ENCODE peak calls at places on chromosomes 5 and 9, in ten cellular contexts. One of them, this sample, is unnamed.
A peak's percentile ranks its signal among the peaks of the same experiment; 100 is the strongest.

GRCh38 chr5:16809816-16810502 is 126.1 kb downstream of the MYO10 start:
- DNase-seq in NCI-H1092: no peak
- DNase-seq in activated T-helper 2 cell treated with anti-CD3 and anti-CD28 coated beads, Interferon-gamma antibody, Interleukin-2, Interleukin-4, amounts not matched to agents 10 μg/mL and 5 μg/mL and 100 μg/mL, durations not matched to agents 14 hours and 24 hours and 36 hours: no peak
- DNase-seq in NCI-H1930: no peak
- DNase-seq in GM04503: peak; percentile 93
- DNase-seq in stimulated activated CD4-positive, alpha-beta T cell treated with anti-CD3 and anti-CD28 coated beads, Interleukin-2, amount 100 ng/mL, for 48 hours: no peak
- DNase-seq in fibroblast of pulmonary artery: peak; percentile 70
- DNase-seq in coronary artery: no peak
- DNase-seq in kidney glomerular epithelial cell: peak; percentile 45
- DNase-seq in activated T-helper 1 cell treated with anti-CD3 and anti-CD28 coated beads, Interleukin-12 subunit alpha, Interleukin-12 subunit beta, Interleukin-2, Interleukin-4 antibody, amounts not matched to agents 30 ng/mL and 10 ng/mL and 1 ng/mL, durations not matched to agents 14 hours and 24 hours and 36 hours: no peak
- DNase-seq in this sample: no peak

GRCh38 chr5:157718529-157718928 is 12.7 kb upstream of the THG1L start:
- DNase-seq in GM04503: peak; percentile 31
- DNase-seq in stimulated activated CD4-positive, alpha-beta T cell treated with anti-CD3 and anti-CD28 coated beads, Interleukin-2, amount 100 ng/mL, for 48 hours: no peak
- DNase-seq in NCI-H1092: no peak
- DNase-seq in coronary artery: no peak
- DNase-seq in activated T-helper 2 cell treated with anti-CD3 and anti-CD28 coated beads, Interferon-gamma antibody, Interleukin-2, Interleukin-4, amounts not matched to agents 10 μg/mL and 5 μg/mL and 100 μg/mL, durations not matched to agents 14 hours and 24 hours and 36 hours: no peak
- DNase-seq in kidney glomerular epithelial cell: peak; percentile 45
- DNase-seq in fibroblast of pulmonary artery: peak; percentile 85
- DNase-seq in NCI-H1930: no peak
- DNase-seq in activated T-helper 1 cell treated with anti-CD3 and anti-CD28 coated beads, Interleukin-12 subunit alpha, Interleukin-12 subunit beta, Interleukin-2, Interleukin-4 antibody, amounts not matched to agents 30 ng/mL and 10 ng/mL and 1 ng/mL, durations not matched to agents 14 hours and 24 hours and 36 hours: no peak
- DNase-seq in this sample: no peak

GRCh38 chr9:26754494-26755188 is 138.0 kb downstream of the CAAP1 start:
- DNase-seq in GM04503: no peak
- DNase-seq in fibroblast of pulmonary artery: no peak
- DNase-seq in NCI-H1092: no peak
- DNase-seq in kidney glomerular epithelial cell: no peak
- DNase-seq in coronary artery: no peak
- DNase-seq in stimulated activated CD4-positive, alpha-beta T cell treated with anti-CD3 and anti-CD28 coated beads, Interleukin-2, amount 100 ng/mL, for 48 hours: no peak
- DNase-seq in NCI-H1930: no peak
- DNase-seq in activated T-helper 1 cell treated with anti-CD3 and anti-CD28 coated beads, Interleukin-12 subunit alpha, Interleukin-12 subunit beta, Interleukin-2, Interleukin-4 antibody, amounts not matched to agents 30 ng/mL and 10 ng/mL and 1 ng/mL, durations not matched to agents 14 hours and 24 hours and 36 hours: no peak
- DNase-seq in activated T-helper 2 cell treated with anti-CD3 and anti-CD28 coated beads, Interferon-gamma antibody, Interleukin-2, Interleukin-4, amounts not matched to agents 10 μg/mL and 5 μg/mL and 100 μg/mL, durations not matched to agents 14 hours and 24 hours and 36 hours: no peak
- DNase-seq in this sample: no peak

GRCh38 chr5:138849439-138849838 is 25.7 kb downstream of the LRRTM2 start:
- DNase-seq in stimulated activated CD4-positive, alpha-beta T cell treated with anti-CD3 and anti-CD28 coated beads, Interleukin-2, amount 100 ng/mL, for 48 hours: no peak
- DNase-seq in kidney glomerular epithelial cell: no peak
- DNase-seq in activated T-helper 2 cell treated with anti-CD3 and anti-CD28 coated beads, Interferon-gamma antibody, Interleukin-2, Interleukin-4, amounts not matched to agents 10 μg/mL and 5 μg/mL and 100 μg/mL, durations not matched to agents 14 hours and 24 hours and 36 hours: no peak
- DNase-seq in activated T-helper 1 cell treated with anti-CD3 and anti-CD28 coated beads, Interleukin-12 subunit alpha, Interleukin-12 subunit beta, Interleukin-2, Interleukin-4 antibody, amounts not matched to agents 30 ng/mL and 10 ng/mL and 1 ng/mL, durations not matched to agents 14 hours and 24 hours and 36 hours: no peak
- DNase-seq in GM04503: no peak
- DNase-seq in NCI-H1092: no peak
- DNase-seq in NCI-H1930: no peak
- DNase-seq in coronary artery: no peak
- DNase-seq in fibroblast of pulmonary artery: no peak
- DNase-seq in this sample: no peak

GRCh38 chr9:94096819-94097577 is 12.7 kb downstream of the PTPDC1 start:
- DNase-seq in kidney glomerular epithelial cell: no peak
- DNase-seq in NCI-H1930: no peak
- DNase-seq in GM04503: no peak
- DNase-seq in coronary artery: no peak
- DNase-seq in NCI-H1092: no peak
- DNase-seq in activated T-helper 2 cell treated with anti-CD3 and anti-CD28 coated beads, Interferon-gamma antibody, Interleukin-2, Interleukin-4, amounts not matched to agents 10 μg/mL and 5 μg/mL and 100 μg/mL, durations not matched to agents 14 hours and 24 hours and 36 hours: no peak
- DNase-seq in stimulated activated CD4-positive, alpha-beta T cell treated with anti-CD3 and anti-CD28 coated beads, Interleukin-2, amount 100 ng/mL, for 48 hours: no peak
- DNase-seq in fibroblast of pulmonary artery: no peak
- DNase-seq in activated T-helper 1 cell treated with anti-CD3 and anti-CD28 coated beads, Interleukin-12 subunit alpha, Interleukin-12 subunit beta, Interleukin-2, Interleukin-4 antibody, amounts not matched to agents 30 ng/mL and 10 ng/mL and 1 ng/mL, durations not matched to agents 14 hours and 24 hours and 36 hours: no peak
- DNase-seq in this sample: no peak

GRCh38 chr5:1962619-1963355 is 80.1 kb upstream of the IRX4 start:
- DNase-seq in NCI-H1092: no peak
- DNase-seq in activated T-helper 2 cell treated with anti-CD3 and anti-CD28 coated beads, Interferon-gamma antibody, Interleukin-2, Interleukin-4, amounts not matched to agents 10 μg/mL and 5 μg/mL and 100 μg/mL, durations not matched to agents 14 hours and 24 hours and 36 hours: no peak
- DNase-seq in stimulated activated CD4-positive, alpha-beta T cell treated with anti-CD3 and anti-CD28 coated beads, Interleukin-2, amount 100 ng/mL, for 48 hours: no peak
- DNase-seq in kidney glomerular epithelial cell: no peak
- DNase-seq in activated T-helper 1 cell treated with anti-CD3 and anti-CD28 coated beads, Interleukin-12 subunit alpha, Interleukin-12 subunit beta, Interleukin-2, Interleukin-4 antibody, amounts not matched to agents 30 ng/mL and 10 ng/mL and 1 ng/mL, durations not matched to agents 14 hours and 24 hours and 36 hours: no peak
- DNase-seq in fibroblast of pulmonary artery: no peak
- DNase-seq in NCI-H1930: no peak
- DNase-seq in coronary artery: no peak
- DNase-seq in GM04503: no peak
- DNase-seq in this sample: no peak

GRCh38 chr5:172902497-172903472 is 56.4 kb upstream of the RPL26L1 start:
- DNase-seq in fibroblast of pulmonary artery: peak; percentile 94
- DNase-seq in activated T-helper 1 cell treated with anti-CD3 and anti-CD28 coated beads, Interleukin-12 subunit alpha, Interleukin-12 subunit beta, Interleukin-2, Interleukin-4 antibody, amounts not matched to agents 30 ng/mL and 10 ng/mL and 1 ng/mL, durations not matched to agents 14 hours and 24 hours and 36 hours: no peak
- DNase-seq in kidney glomerular epithelial cell: peak; percentile 97
- DNase-seq in GM04503: peak; percentile 90
- DNase-seq in NCI-H1092: no peak
- DNase-seq in activated T-helper 2 cell treated with anti-CD3 and anti-CD28 coated beads, Interferon-gamma antibody, Interleukin-2, Interleukin-4, amounts not matched to agents 10 μg/mL and 5 μg/mL and 100 μg/mL, durations not matched to agents 14 hours and 24 hours and 36 hours: no peak
- DNase-seq in coronary artery: peak; percentile 96
- DNase-seq in stimulated activated CD4-positive, alpha-beta T cell treated with anti-CD3 and anti-CD28 coated beads, Interleukin-2, amount 100 ng/mL, for 48 hours: no peak
- DNase-seq in NCI-H1930: no peak
- DNase-seq in this sample: no peak

GRCh38 chr5:135056316-135057030 is 22.4 kb upstream of the PITX1 start:
- DNase-seq in NCI-H1930: no peak
- DNase-seq in kidney glomerular epithelial cell: no peak
- DNase-seq in GM04503: no peak
- DNase-seq in coronary artery: no peak
- DNase-seq in activated T-helper 1 cell treated with anti-CD3 and anti-CD28 coated beads, Interleukin-12 subunit alpha, Interleukin-12 subunit beta, Interleukin-2, Interleukin-4 antibody, amounts not matched to agents 30 ng/mL and 10 ng/mL and 1 ng/mL, durations not matched to agents 14 hours and 24 hours and 36 hours: no peak
- DNase-seq in activated T-helper 2 cell treated with anti-CD3 and anti-CD28 coated beads, Interferon-gamma antibody, Interleukin-2, Interleukin-4, amounts not matched to agents 10 μg/mL and 5 μg/mL and 100 μg/mL, durations not matched to agents 14 hours and 24 hours and 36 hours: no peak
- DNase-seq in fibroblast of pulmonary artery: no peak
- DNase-seq in NCI-H1092: no peak
- DNase-seq in stimulated activated CD4-positive, alpha-beta T cell treated with anti-CD3 and anti-CD28 coated beads, Interleukin-2, amount 100 ng/mL, for 48 hours: no peak
- DNase-seq in this sample: no peak

GRCh38 chr5:126014691-126015090 is 408.5 kb upstream of the GRAMD2B start:
- DNase-seq in stimulated activated CD4-positive, alpha-beta T cell treated with anti-CD3 and anti-CD28 coated beads, Interleukin-2, amount 100 ng/mL, for 48 hours: no peak
- DNase-seq in coronary artery: no peak
- DNase-seq in activated T-helper 2 cell treated with anti-CD3 and anti-CD28 coated beads, Interferon-gamma antibody, Interleukin-2, Interleukin-4, amounts not matched to agents 10 μg/mL and 5 μg/mL and 100 μg/mL, durations not matched to agents 14 hours and 24 hours and 36 hours: no peak
- DNase-seq in NCI-H1930: no peak
- DNase-seq in activated T-helper 1 cell treated with anti-CD3 and anti-CD28 coated beads, Interleukin-12 subunit alpha, Interleukin-12 subunit beta, Interleukin-2, Interleukin-4 antibody, amounts not matched to agents 30 ng/mL and 10 ng/mL and 1 ng/mL, durations not matched to agents 14 hours and 24 hours and 36 hours: no peak
- DNase-seq in NCI-H1092: no peak
- DNase-seq in GM04503: no peak
- DNase-seq in kidney glomerular epithelial cell: no peak
- DNase-seq in fibroblast of pulmonary artery: no peak
- DNase-seq in this sample: no peak

GRCh38 chr9:134734270-134734669 is 92.7 kb downstream of the COL5A1 start:
- DNase-seq in fibroblast of pulmonary artery: peak; percentile 78
- DNase-seq in NCI-H1092: no peak
- DNase-seq in activated T-helper 2 cell treated with anti-CD3 and anti-CD28 coated beads, Interferon-gamma antibody, Interleukin-2, Interleukin-4, amounts not matched to agents 10 μg/mL and 5 μg/mL and 100 μg/mL, durations not matched to agents 14 hours and 24 hours and 36 hours: no peak
- DNase-seq in kidney glomerular epithelial cell: no peak
- DNase-seq in GM04503: no peak
- DNase-seq in stimulated activated CD4-positive, alpha-beta T cell treated with anti-CD3 and anti-CD28 coated beads, Interleukin-2, amount 100 ng/mL, for 48 hours: no peak
- DNase-seq in activated T-helper 1 cell treated with anti-CD3 and anti-CD28 coated beads, Interleukin-12 subunit alpha, Interleukin-12 subunit beta, Interleukin-2, Interleukin-4 antibody, amounts not matched to agents 30 ng/mL and 10 ng/mL and 1 ng/mL, durations not matched to agents 14 hours and 24 hours and 36 hours: no peak
- DNase-seq in NCI-H1930: no peak
- DNase-seq in coronary artery: no peak
- DNase-seq in this sample: no peak

This sample was measured in substantia nigra.